ENCODE peak calls at places on chromosomes 3 and 15, in six cellular contexts. W is body of pancreas, U is adrenal gland, S is uterus, A is upper lobe of right lung, B is heart right ventricle. H is an unnamed sample.

GRCh38 chr3:149792485-149793270 is at the start of gene ANKUB1:
- DNase-seq in U (no peak), W (no peak), A (no peak), S (no peak), B (no peak), H (no peak)

GRCh38 chr3:32443471-32443870 is 51.8 kb downstream of the CMTM7 start:
- DNase-seq in B (no peak), A (no peak), S (no peak), U (no peak), W (no peak), H (no peak)

GRCh38 chr15:95887666-95888480 is 442.6 kb upstream of the NR2F2 start:
- DNase-seq in A (no peak), U (no peak), B (no peak), S (no peak), W (no peak), H (no peak)

GRCh38 chr3:86996261-86996955 is 5.5 kb upstream of the VGLL3 start:
- DNase-seq in B (no peak), U (no peak), S (no peak), A (no peak), W (no peak), H (no peak)

GRCh38 chr3:45981321-45982038 is 14.1 kb downstream of the FYCO1 start:
- DNase-seq in W (no peak), B (no peak), A (no peak), S (no peak), U (no peak), H (no peak)

GRCh38 chr3:21551019-21551418 is 200.0 kb downstream of the ZNF385D start:
- DNase-seq in W (no peak), U (no peak), S (no peak), B (no peak), A (no peak), H (peak; percentile 14)

GRCh38 chr3:151345854-151346253 is 16.5 kb upstream of the P2RY13 start:
- DNase-seq in S (peak; percentile 23), A (no peak), W (peak; percentile 15), U (no peak), B (no peak), H (peak; percentile 4)

GRCh38 chr3:119145500-119146167 is at the start of gene TEX55:
- DNase-seq in S (no peak), U (no peak), B (peak; percentile 39), A (peak; percentile 60), W (peak; percentile 27), H (peak; percentile 76)

GRCh38 chr15:62928242-62928995 is 114.1 kb upstream of the TPM1 start:
- DNase-seq in U (peak; percentile 77), S (no peak), B (no peak), W (peak; percentile 48), A (no peak), H (peak; percentile 37)

GRCh38 chr3:48560648-48561018 is 2.9 kb downstream of the UCN2 start:
- DNase-seq in U (no peak), S (no peak), A (no peak), B (peak; percentile 55), W (peak; percentile 29), H (no peak)

GRCh38 chr15:100713163-100713867 is 110.9 kb downstream of the ASB7 start:
- DNase-seq in B (no peak), U (no peak), A (no peak), W (peak; percentile 76), S (peak; percentile 15), H (peak; percentile 88)

DNA sequence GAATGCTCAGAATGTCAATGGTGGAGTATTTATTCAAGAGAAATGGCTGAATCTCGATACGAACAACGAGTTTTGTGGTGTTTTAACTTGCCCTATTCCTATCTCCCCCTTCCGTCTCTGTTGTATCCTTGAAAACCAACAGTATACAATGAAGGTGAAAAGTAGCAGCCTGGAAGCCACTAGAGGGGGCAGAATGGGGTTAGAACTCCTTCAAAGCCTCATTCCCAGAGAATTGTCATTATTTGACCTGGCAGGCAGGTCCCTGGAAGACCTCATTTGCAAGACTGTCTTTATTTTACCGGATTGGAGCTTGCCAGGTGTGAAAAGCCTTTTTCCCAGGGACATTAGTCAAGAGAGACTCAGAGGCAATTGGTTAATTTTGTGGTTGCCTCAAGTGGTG is 139.4 kb downstream of the LRRC28 start:
- DNase-seq in B (no peak), S (no peak), W (no peak), U (no peak), A (no peak), H (no peak)
- TF ChIP-seq CTCF in B (no peak), S (no peak), W (no peak), U (no peak), A (no peak), H (no peak)

GRCh38 chr3:13018561-13019242 is 54.5 kb downstream of the IQSEC1 start:
- DNase-seq in U (peak; percentile 75), W (no peak), B (no peak), S (no peak), A (no peak), H (no peak)
- H3K4me1 ChIP-seq in U (peaks cover 70% of the 10 kb centered on the region), W (peaks cover 22% of the 10 kb centered on the region), B (peaks cover 85% of the 10 kb centered on the region), S (peaks cover 9% of the 10 kb centered on the region), A (peaks cover 33% of the 10 kb centered on the region), H (peaks cover 18% of the 10 kb centered on the region)

DNA sequence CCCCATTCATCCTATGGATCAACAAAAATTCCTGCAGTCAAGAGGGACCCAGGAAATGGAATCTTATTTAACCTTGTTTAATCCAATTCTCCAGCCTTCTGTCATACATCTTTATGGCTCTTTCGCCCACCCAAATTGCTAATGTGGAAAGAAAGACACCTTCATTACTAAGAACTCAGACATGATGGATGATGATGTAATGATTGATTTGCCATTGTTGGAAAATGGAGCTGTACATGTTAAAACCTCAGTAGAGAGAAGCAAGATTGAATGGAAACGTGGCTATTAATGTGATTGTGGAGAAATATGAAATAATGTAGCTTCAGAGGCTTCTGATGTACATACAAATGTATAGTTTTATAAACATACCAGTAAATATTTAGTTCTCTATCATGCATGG is 15.7 kb upstream of the PTPRG start:
- DNase-seq in A (no peak), W (no peak), S (no peak), U (no peak), B (no peak), H (no peak)
- H3K4me3 ChIP-seq in A (no peak overlapping the region), W (no peak overlapping the region), S (no peak overlapping the region), U (no peak overlapping the region), B (no peak overlapping the region), H (no peak overlapping the region)

DNA sequence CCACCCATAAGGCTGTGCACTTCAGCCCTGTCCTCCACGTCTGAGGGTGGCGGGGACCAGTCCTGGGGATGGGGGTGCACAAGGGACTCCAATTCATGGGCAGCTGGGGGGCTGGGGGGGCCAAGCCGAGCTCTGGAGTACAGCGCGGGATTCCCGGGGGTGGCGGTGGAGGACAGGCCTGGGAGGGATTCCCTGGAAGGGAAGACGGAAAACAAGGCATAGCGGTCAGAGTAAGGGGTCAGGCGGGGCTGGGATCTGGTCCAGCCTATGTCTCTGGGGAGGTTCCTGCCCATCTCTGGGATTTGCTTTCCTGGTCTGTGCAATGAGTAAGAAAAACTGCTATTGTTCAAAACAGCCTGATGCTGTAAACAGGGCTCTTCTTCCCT is 8.1 kb upstream of the IGDCC3 start:
- DNase-seq in U (no peak), B (peak; percentile 63), S (peak; percentile 67), W (no peak), A (no peak), H (no peak)
- TF ChIP-seq CTCF in U (no peak), B (no peak), S (no peak), W (no peak), A (no peak), H (no peak)

DNA sequence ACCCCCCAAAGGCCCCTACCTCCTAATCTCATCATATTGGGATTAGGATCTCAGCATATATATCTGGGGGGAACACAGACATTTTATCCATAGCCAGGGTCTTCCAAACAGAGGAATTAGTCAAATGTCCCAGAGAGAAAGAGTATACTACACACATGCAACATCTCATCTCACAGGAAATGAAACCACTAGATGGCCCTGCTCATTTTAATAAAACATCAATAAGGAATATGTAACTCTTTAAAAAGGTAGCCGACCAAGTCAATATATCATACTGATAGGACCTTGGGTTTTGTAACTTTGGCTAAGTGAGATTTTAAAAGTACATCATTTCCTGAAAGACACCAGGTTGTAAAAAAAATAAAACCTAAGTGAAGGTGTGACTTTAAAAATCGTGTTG is 45.6 kb upstream of the THSD4 start:
- DNase-seq in S (no peak), A (no peak), U (no peak), B (no peak), W (no peak), H (no peak)
- H3K4me1 ChIP-seq in S (no peaks in the 10 kb centered on the region), A (no peaks in the 10 kb centered on the region), U (no peaks in the 10 kb centered on the region), B (no peaks in the 10 kb centered on the region), W (no peaks in the 10 kb centered on the region), H (no peaks in the 10 kb centered on the region)

DNA sequence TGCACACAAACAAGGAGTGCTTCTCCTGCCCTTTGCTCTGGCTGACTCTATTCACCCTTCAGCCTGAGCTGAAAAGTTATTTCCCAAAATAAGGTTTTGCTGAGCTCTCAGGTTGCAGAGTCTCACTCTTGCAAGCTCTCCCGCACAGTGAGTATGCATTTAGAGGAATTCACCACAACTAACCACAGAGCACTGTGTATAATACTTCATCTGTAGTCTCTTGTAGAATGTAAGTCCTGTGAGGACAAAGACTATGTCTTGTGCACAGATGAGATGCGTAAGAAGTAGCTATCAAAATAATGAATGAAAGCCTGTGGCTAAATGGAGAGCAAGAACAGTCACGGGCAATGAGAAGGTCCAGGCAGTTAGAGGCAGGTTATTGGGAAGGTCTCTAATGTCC is 156.5 kb upstream of the SLCO3A1 start:
- DNase-seq in W (no peak), U (no peak), S (no peak), A (no peak), B (no peak), H (no peak)
- H3K4me3 ChIP-seq in W (no peak overlapping the region), U (no peak overlapping the region), S (no peak overlapping the region), A (no peak overlapping the region), B (no peak overlapping the region), H (no peak overlapping the region)

GRCh38 chr3:194075802-194076460 is 60.0 kb upstream of the HES1 start:
- DNase-seq in U (no peak), S (no peak), W (peak; percentile 35), B (no peak), A (no peak), H (no peak)
- TF ChIP-seq CTCF in U (no peak), S (no peak), W (peak; percentile 5), B (no peak), A (no peak), H (no peak)

GRCh38 chr3:123782488-123782887 is 101.6 kb downstream of the MYLK start:
- DNase-seq in S (no peak), B (no peak), A (no peak), U (no peak), W (no peak), H (no peak)
- H3K4me1 ChIP-seq in S (peaks cover 5% of the 10 kb centered on the region), B (peaks cover 12% of the 10 kb centered on the region), A (peaks cover 17% of the 10 kb centered on the region), U (no peaks in the 10 kb centered on the region), W (peaks cover 22% of the 10 kb centered on the region), H (peaks cover 17% of the 10 kb centered on the region)

DNA sequence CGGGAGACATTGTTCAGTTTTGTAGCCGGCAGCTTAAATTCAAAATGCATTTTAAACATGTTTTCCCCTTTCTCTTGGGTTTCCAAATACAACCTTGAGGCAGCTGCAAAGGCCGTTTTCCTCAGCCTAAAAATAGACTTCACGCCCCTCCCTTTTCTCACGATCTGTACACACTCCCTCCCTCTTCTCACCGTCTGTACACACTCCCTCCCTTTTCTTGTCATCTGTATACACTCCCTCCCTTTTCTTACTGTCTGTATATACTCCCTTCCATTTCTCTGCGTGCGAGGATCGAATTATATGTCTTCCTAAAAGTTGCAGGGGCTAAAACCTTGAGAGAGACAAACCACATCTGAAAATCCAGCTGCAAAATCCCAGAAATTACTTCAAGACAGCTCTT is 8.9 kb downstream of the MUC4 start:
- DNase-seq in S (no peak), B (no peak), A (no peak), U (no peak), W (peak; percentile 29), H (peak; percentile 34)
- H3K4me3 ChIP-seq in S (peak overlapping the region; percentile 5), B (no peak overlapping the region), A (peak overlapping the region; percentile 4), U (no peak overlapping the region), W (no peak overlapping the region), H (no peak overlapping the region)

H was measured in hepatocyte.